ENCODE peak calls at places on chromosomes 2 and 18, in ten cellular contexts. One of them, this sample, is unnamed.

GRCh38 chr2:220279840-220280239 is 652.4 kb downstream of the SLC4A3 start:
- DNase-seq in IMR-90: peak; percentile 63
- DNase-seq in epithelial cell of esophagus: peak; percentile 74
- DNase-seq in cardiac fibroblast: peak; percentile 6
- DNase-seq in lower lobe of right lung: no peak
- DNase-seq in ovary: no peak
- DNase-seq in LNCaP clone FGC: no peak
- DNase-seq in brain microvascular endothelial cell: peak; percentile 34
- DNase-seq in hepatocyte: no peak
- DNase-seq in foreskin fibroblast: peak; percentile 65
- DNase-seq in this sample: peak; percentile 13

GRCh38 chr2:227884511-227884947 is 13.1 kb downstream of the DAW1 start:
- DNase-seq in IMR-90: peak; percentile 72
- DNase-seq in epithelial cell of esophagus: peak; percentile 77
- DNase-seq in cardiac fibroblast: peak; percentile 77
- DNase-seq in lower lobe of right lung: peak; percentile 84
- DNase-seq in ovary: no peak
- DNase-seq in LNCaP clone FGC: peak; percentile 27
- DNase-seq in brain microvascular endothelial cell: peak; percentile 84
- DNase-seq in hepatocyte: peak; percentile 78
- DNase-seq in foreskin fibroblast: peak; percentile 82
- DNase-seq in this sample: peak; percentile 79

GRCh38 chr2:118588826-118589225 is 258.6 kb downstream of the EN1 start:
- DNase-seq in IMR-90: no peak
- DNase-seq in epithelial cell of esophagus: no peak
- DNase-seq in cardiac fibroblast: no peak
- DNase-seq in lower lobe of right lung: no peak
- DNase-seq in ovary: no peak
- DNase-seq in LNCaP clone FGC: no peak
- DNase-seq in brain microvascular endothelial cell: no peak
- DNase-seq in hepatocyte: no peak
- DNase-seq in foreskin fibroblast: no peak
- DNase-seq in this sample: no peak

GRCh38 chr18:30903566-30903965 is 139.0 kb downstream of the DSC3 start:
- DNase-seq in IMR-90: no peak
- DNase-seq in epithelial cell of esophagus: peak; percentile 99
- DNase-seq in cardiac fibroblast: no peak
- DNase-seq in lower lobe of right lung: no peak
- DNase-seq in ovary: no peak
- DNase-seq in LNCaP clone FGC: no peak
- DNase-seq in brain microvascular endothelial cell: no peak
- DNase-seq in hepatocyte: peak; percentile 47
- DNase-seq in foreskin fibroblast: no peak
- DNase-seq in this sample: no peak

GRCh38 chr2:112942654-112943002 is 31.7 kb downstream of the IL37 start:
- DNase-seq in IMR-90: no peak
- DNase-seq in epithelial cell of esophagus: peak; percentile 61
- DNase-seq in cardiac fibroblast: no peak
- DNase-seq in lower lobe of right lung: no peak
- DNase-seq in ovary: no peak
- DNase-seq in LNCaP clone FGC: no peak
- DNase-seq in brain microvascular endothelial cell: no peak
- DNase-seq in hepatocyte: peak; percentile 40
- DNase-seq in foreskin fibroblast: peak; percentile 19
- DNase-seq in this sample: no peak

GRCh38 chr2:235131334-235132305 is 179.8 kb downstream of the SH3BP4 start:
- DNase-seq in IMR-90: no peak
- DNase-seq in epithelial cell of esophagus: no peak
- DNase-seq in cardiac fibroblast: no peak
- DNase-seq in lower lobe of right lung: no peak
- DNase-seq in ovary: no peak
- DNase-seq in LNCaP clone FGC: no peak
- DNase-seq in brain microvascular endothelial cell: no peak
- DNase-seq in hepatocyte: no peak
- DNase-seq in foreskin fibroblast: no peak
- DNase-seq in this sample: no peak

GRCh38 chr2:239937866-239938640 is 87.1 kb downstream of the NDUFA10 start:
- DNase-seq in IMR-90: no peak
- DNase-seq in epithelial cell of esophagus: no peak
- DNase-seq in cardiac fibroblast: no peak
- DNase-seq in lower lobe of right lung: peak; percentile 25
- DNase-seq in ovary: peak; percentile 6
- DNase-seq in LNCaP clone FGC: no peak
- DNase-seq in brain microvascular endothelial cell: no peak
- DNase-seq in hepatocyte: no peak
- DNase-seq in foreskin fibroblast: no peak
- DNase-seq in this sample: no peak

GRCh38 chr2:189222440-189222839 is 42.9 kb upstream of the COL5A2 start:
- DNase-seq in IMR-90: no peak
- DNase-seq in epithelial cell of esophagus: peak; percentile 10
- DNase-seq in cardiac fibroblast: peak; percentile 73
- DNase-seq in lower lobe of right lung: peak; percentile 75
- DNase-seq in ovary: peak; percentile 46
- DNase-seq in LNCaP clone FGC: peak; percentile 95
- DNase-seq in brain microvascular endothelial cell: no peak
- DNase-seq in hepatocyte: peak; percentile 51
- DNase-seq in foreskin fibroblast: peak; percentile 83
- DNase-seq in this sample: peak; percentile 56

GRCh38 chr2:217166241-217166640 is 306.4 kb upstream of the TNP1 start:
- DNase-seq in IMR-90: peak; percentile 73
- DNase-seq in epithelial cell of esophagus: peak; percentile 51
- DNase-seq in cardiac fibroblast: peak; percentile 68
- DNase-seq in lower lobe of right lung: no peak
- DNase-seq in ovary: no peak
- DNase-seq in LNCaP clone FGC: no peak
- DNase-seq in brain microvascular endothelial cell: peak; percentile 29
- DNase-seq in hepatocyte: peak; percentile 67
- DNase-seq in foreskin fibroblast: peak; percentile 63
- DNase-seq in this sample: peak; percentile 65

GRCh38 chr18:70036771-70037452 is 89.2 kb upstream of the CD226 start:
- DNase-seq in IMR-90: no peak
- DNase-seq in epithelial cell of esophagus: no peak
- DNase-seq in cardiac fibroblast: no peak
- DNase-seq in lower lobe of right lung: no peak
- DNase-seq in ovary: no peak
- DNase-seq in LNCaP clone FGC: no peak
- DNase-seq in brain microvascular endothelial cell: no peak
- DNase-seq in hepatocyte: no peak
- DNase-seq in foreskin fibroblast: no peak
- DNase-seq in this sample: no peak

GRCh38 chr2:38771632-38772031 is 6.4 kb upstream of the GEMIN6 start:
- DNase-seq in IMR-90: peak; percentile 55
- DNase-seq in epithelial cell of esophagus: peak; percentile 33
- DNase-seq in cardiac fibroblast: peak; percentile 33
- DNase-seq in lower lobe of right lung: no peak
- DNase-seq in ovary: no peak
- DNase-seq in LNCaP clone FGC: no peak
- DNase-seq in brain microvascular endothelial cell: no peak
- DNase-seq in hepatocyte: no peak
- DNase-seq in foreskin fibroblast: peak; percentile 85
- DNase-seq in this sample: peak; percentile 33

GRCh38 chr2:181457741-181458425 is 697 bp downstream of the ITGA4 start:
- DNase-seq in IMR-90: peak; percentile 35
- DNase-seq in epithelial cell of esophagus: peak; percentile 17
- DNase-seq in cardiac fibroblast: peak; percentile 50
- DNase-seq in lower lobe of right lung: peak; percentile 63
- DNase-seq in ovary: no peak
- DNase-seq in LNCaP clone FGC: no peak
- DNase-seq in brain microvascular endothelial cell: peak; percentile 41
- DNase-seq in hepatocyte: peak; percentile 51
- DNase-seq in foreskin fibroblast: peak; percentile 79
- DNase-seq in this sample: peak; percentile 58

GRCh38 chr2:196316050-196316430 is 144.7 kb upstream of the STK17B start:
- DNase-seq in IMR-90: peak; percentile 33
- DNase-seq in epithelial cell of esophagus: no peak
- DNase-seq in cardiac fibroblast: no peak
- DNase-seq in lower lobe of right lung: no peak
- DNase-seq in ovary: no peak
- DNase-seq in LNCaP clone FGC: no peak
- DNase-seq in brain microvascular endothelial cell: no peak
- DNase-seq in hepatocyte: no peak
- DNase-seq in foreskin fibroblast: peak; percentile 44
- DNase-seq in this sample: no peak

GRCh38 chr2:28274911-28275685 is 117.6 kb upstream of the FOSL2 start:
- DNase-seq in IMR-90: peak; percentile 98
- DNase-seq in epithelial cell of esophagus: peak; percentile 97
- DNase-seq in cardiac fibroblast: peak; percentile 90
- DNase-seq in lower lobe of right lung: no peak
- DNase-seq in ovary: no peak
- DNase-seq in LNCaP clone FGC: no peak
- DNase-seq in brain microvascular endothelial cell: peak; percentile 95
- DNase-seq in hepatocyte: peak; percentile 69
- DNase-seq in foreskin fibroblast: peak; percentile 85
- DNase-seq in this sample: peak; percentile 97

GRCh38 chr2:227192491-227192890 is 28.1 kb downstream of the COL4A3 start:
- DNase-seq in IMR-90: no peak
- DNase-seq in epithelial cell of esophagus: no peak
- DNase-seq in cardiac fibroblast: no peak
- DNase-seq in lower lobe of right lung: no peak
- DNase-seq in ovary: no peak
- DNase-seq in LNCaP clone FGC: no peak
- DNase-seq in brain microvascular endothelial cell: peak; percentile 72
- DNase-seq in hepatocyte: no peak
- DNase-seq in foreskin fibroblast: no peak
- DNase-seq in this sample: no peak

GRCh38 chr2:133140620-133141019 is 427.6 kb downstream of the NCKAP5 start:
- DNase-seq in IMR-90: no peak
- DNase-seq in epithelial cell of esophagus: no peak
- DNase-seq in cardiac fibroblast: no peak
- DNase-seq in lower lobe of right lung: no peak
- DNase-seq in ovary: no peak
- DNase-seq in LNCaP clone FGC: no peak
- DNase-seq in brain microvascular endothelial cell: no peak
- DNase-seq in hepatocyte: no peak
- DNase-seq in foreskin fibroblast: no peak
- DNase-seq in this sample: no peak

GRCh38 chr2:237628482-237629187 is 1.2 kb downstream of the LRRFIP1 start:
- DNase-seq in IMR-90: no peak
- DNase-seq in epithelial cell of esophagus: no peak
- DNase-seq in cardiac fibroblast: no peak
- DNase-seq in lower lobe of right lung: no peak
- DNase-seq in ovary: no peak
- DNase-seq in LNCaP clone FGC: no peak
- DNase-seq in brain microvascular endothelial cell: no peak
- DNase-seq in hepatocyte: no peak
- DNase-seq in foreskin fibroblast: no peak
- DNase-seq in this sample: no peak
- H3K4me3 ChIP-seq in IMR-90: peak overlapping the region; percentile 90
- H3K4me3 ChIP-seq in epithelial cell of esophagus: no peak overlapping the region
- H3K4me3 ChIP-seq in cardiac fibroblast: peak overlapping the region; percentile 66
- H3K4me3 ChIP-seq in lower lobe of right lung: peak overlapping the region; percentile 66
- H3K4me3 ChIP-seq in ovary: peak overlapping the region; percentile 87
- H3K4me3 ChIP-seq in LNCaP clone FGC: peak overlapping the region; percentile 59
- H3K4me3 ChIP-seq in brain microvascular endothelial cell: peak overlapping the region; percentile 62
- H3K4me3 ChIP-seq in hepatocyte: peak overlapping the region; percentile 82
- H3K4me3 ChIP-seq in foreskin fibroblast: peak overlapping the region; percentile 64
- H3K4me3 ChIP-seq in this sample: peak overlapping the region; percentile 72

GRCh38 chr2:143841935-143842334 is 678.0 kb downstream of the ZEB2 start:
- DNase-seq in IMR-90: peak; percentile 29
- DNase-seq in epithelial cell of esophagus: peak; percentile 8
- DNase-seq in cardiac fibroblast: peak; percentile 40
- DNase-seq in lower lobe of right lung: no peak
- DNase-seq in ovary: no peak
- DNase-seq in LNCaP clone FGC: no peak
- DNase-seq in brain microvascular endothelial cell: no peak
- DNase-seq in hepatocyte: no peak
- DNase-seq in foreskin fibroblast: peak; percentile 41
- DNase-seq in this sample: peak; percentile 42
- TF ChIP-seq CTCF in IMR-90: peak; percentile 20
- TF ChIP-seq CTCF in epithelial cell of esophagus: peak; percentile 9
- TF ChIP-seq CTCF in cardiac fibroblast: no peak
- TF ChIP-seq CTCF in lower lobe of right lung: no peak
- TF ChIP-seq CTCF in ovary: no peak
- TF ChIP-seq CTCF in LNCaP clone FGC: no peak
- TF ChIP-seq CTCF in brain microvascular endothelial cell: peak; percentile 52
- TF ChIP-seq CTCF in hepatocyte: peak; percentile 31
- TF ChIP-seq CTCF in foreskin fibroblast: no peak
- TF ChIP-seq CTCF in this sample: peak; percentile 9

GRCh38 chr2:153291718-153292117 is 186.8 kb downstream of the RPRM start:
- DNase-seq in IMR-90: no peak
- DNase-seq in epithelial cell of esophagus: no peak
- DNase-seq in cardiac fibroblast: no peak
- DNase-seq in lower lobe of right lung: no peak
- DNase-seq in ovary: no peak
- DNase-seq in LNCaP clone FGC: no peak
- DNase-seq in brain microvascular endothelial cell: no peak
- DNase-seq in hepatocyte: no peak
- DNase-seq in foreskin fibroblast: no peak
- DNase-seq in this sample: no peak

GRCh38 chr2:153287109-153287801 is 191.3 kb downstream of the RPRM start:
- DNase-seq in IMR-90: no peak
- DNase-seq in epithelial cell of esophagus: peak; percentile 15
- DNase-seq in cardiac fibroblast: no peak
- DNase-seq in lower lobe of right lung: no peak
- DNase-seq in ovary: no peak
- DNase-seq in LNCaP clone FGC: no peak
- DNase-seq in brain microvascular endothelial cell: no peak
- DNase-seq in hepatocyte: peak; percentile 54
- DNase-seq in foreskin fibroblast: no peak
- DNase-seq in this sample: no peak
- H3K4me3 ChIP-seq in IMR-90: no peak overlapping the region
- H3K4me3 ChIP-seq in epithelial cell of esophagus: no peak overlapping the region
- H3K4me3 ChIP-seq in cardiac fibroblast: no peak overlapping the region
- H3K4me3 ChIP-seq in lower lobe of right lung: no peak overlapping the region
- H3K4me3 ChIP-seq in ovary: no peak overlapping the region
- H3K4me3 ChIP-seq in LNCaP clone FGC: no peak overlapping the region
- H3K4me3 ChIP-seq in brain microvascular endothelial cell: no peak overlapping the region
- H3K4me3 ChIP-seq in hepatocyte: peak overlapping the region; percentile 43
- H3K4me3 ChIP-seq in foreskin fibroblast: no peak overlapping the region
- H3K4me3 ChIP-seq in this sample: no peak overlapping the region

GRCh38 chr2:171564463-171564862 is 42.2 kb downstream of the CYBRD1 start:
- DNase-seq in IMR-90: peak; percentile 39
- DNase-seq in epithelial cell of esophagus: peak; percentile 23
- DNase-seq in cardiac fibroblast: no peak
- DNase-seq in lower lobe of right lung: no peak
- DNase-seq in ovary: no peak
- DNase-seq in LNCaP clone FGC: peak; percentile 95
- DNase-seq in brain microvascular endothelial cell: no peak
- DNase-seq in hepatocyte: peak; percentile 16
- DNase-seq in foreskin fibroblast: no peak
- DNase-seq in this sample: no peak

GRCh38 chr2:171571721-171572120 is 49.4 kb downstream of the CYBRD1 start:
- DNase-seq in IMR-90: no peak
- DNase-seq in epithelial cell of esophagus: no peak
- DNase-seq in cardiac fibroblast: no peak
- DNase-seq in lower lobe of right lung: no peak
- DNase-seq in ovary: no peak
- DNase-seq in LNCaP clone FGC: no peak
- DNase-seq in brain microvascular endothelial cell: no peak
- DNase-seq in hepatocyte: no peak
- DNase-seq in foreskin fibroblast: no peak
- DNase-seq in this sample: no peak

GRCh38 chr2:171566099-171566498 is 43.8 kb downstream of the CYBRD1 start:
- DNase-seq in IMR-90: no peak
- DNase-seq in epithelial cell of esophagus: no peak
- DNase-seq in cardiac fibroblast: no peak
- DNase-seq in lower lobe of right lung: no peak
- DNase-seq in ovary: no peak
- DNase-seq in LNCaP clone FGC: no peak
- DNase-seq in brain microvascular endothelial cell: no peak
- DNase-seq in hepatocyte: no peak
- DNase-seq in foreskin fibroblast: no peak
- DNase-seq in this sample: no peak

GRCh38 chr2:171566753-171567152 is 44.5 kb downstream of the CYBRD1 start:
- DNase-seq in IMR-90: no peak
- DNase-seq in epithelial cell of esophagus: no peak
- DNase-seq in cardiac fibroblast: no peak
- DNase-seq in lower lobe of right lung: no peak
- DNase-seq in ovary: no peak
- DNase-seq in LNCaP clone FGC: no peak
- DNase-seq in brain microvascular endothelial cell: no peak
- DNase-seq in hepatocyte: no peak
- DNase-seq in foreskin fibroblast: no peak
- DNase-seq in this sample: no peak

GRCh38 chr2:171568085-171568484 is 45.8 kb downstream of the CYBRD1 start:
- DNase-seq in IMR-90: no peak
- DNase-seq in epithelial cell of esophagus: peak; percentile 9
- DNase-seq in cardiac fibroblast: peak; percentile 18
- DNase-seq in lower lobe of right lung: no peak
- DNase-seq in ovary: no peak
- DNase-seq in LNCaP clone FGC: no peak
- DNase-seq in brain microvascular endothelial cell: no peak
- DNase-seq in hepatocyte: no peak
- DNase-seq in foreskin fibroblast: peak; percentile 19
- DNase-seq in this sample: no peak
- TF ChIP-seq CTCF in IMR-90: no peak
- TF ChIP-seq CTCF in epithelial cell of esophagus: no peak
- TF ChIP-seq CTCF in cardiac fibroblast: no peak
- TF ChIP-seq CTCF in lower lobe of right lung: no peak
- TF ChIP-seq CTCF in ovary: no peak
- TF ChIP-seq CTCF in LNCaP clone FGC: no peak
- TF ChIP-seq CTCF in brain microvascular endothelial cell: no peak
- TF ChIP-seq CTCF in hepatocyte: no peak
- TF ChIP-seq CTCF in foreskin fibroblast: no peak
- TF ChIP-seq CTCF in this sample: no peak